ENCODE peak calls at places on chromosomes 12 and 14, in six cellular contexts. One of them, this sample, is unnamed. For H3K36me3 and H3K9me3, the result is how much of the 10 kb centered on the place peaks cover.

GRCh38 chr12:105773501-105773900 is 365.3 kb downstream of the NUAK1 start:
- DNase-seq in pancreas: no peak
- DNase-seq in lower lobe of right lung: no peak
- DNase-seq in thoracic aorta: no peak
- DNase-seq in psoas muscle: no peak
- DNase-seq in breast epithelium: no peak
- DNase-seq in this sample: no peak

GRCh38 chr14:61360796-61361526 is 39.6 kb downstream of the PRKCH start:
- DNase-seq in pancreas: no peak
- DNase-seq in lower lobe of right lung: no peak
- DNase-seq in breast epithelium: no peak
- DNase-seq in thoracic aorta: no peak
- DNase-seq in psoas muscle: no peak
- DNase-seq in this sample: no peak

GRCh38 chr12:132066749-132067148 is 77.4 kb downstream of the DDX51 start:
- DNase-seq in thoracic aorta: no peak
- DNase-seq in pancreas: no peak
- DNase-seq in psoas muscle: no peak
- DNase-seq in breast epithelium: no peak
- DNase-seq in lower lobe of right lung: no peak
- DNase-seq in this sample: no peak

GRCh38 chr12:117890644-117891043 is 78.1 kb downstream of the KSR2 start:
- DNase-seq in thoracic aorta: no peak
- DNase-seq in psoas muscle: no peak
- DNase-seq in breast epithelium: no peak
- DNase-seq in pancreas: no peak
- DNase-seq in lower lobe of right lung: no peak
- DNase-seq in this sample: no peak

GRCh38 chr14:45947785-45948184 is 694.8 kb upstream of the MIS18BP1 start:
- DNase-seq in thoracic aorta: no peak
- DNase-seq in lower lobe of right lung: no peak
- DNase-seq in pancreas: no peak
- DNase-seq in breast epithelium: no peak
- DNase-seq in psoas muscle: no peak
- DNase-seq in this sample: no peak

GRCh38 chr14:69107407-69108003 is 45.4 kb downstream of the DCAF5 start:
- DNase-seq in breast epithelium: peak
- DNase-seq in psoas muscle: no peak
- DNase-seq in lower lobe of right lung: no peak
- DNase-seq in thoracic aorta: no peak
- DNase-seq in pancreas: no peak
- DNase-seq in this sample: peak

GRCh38 chr14:85527006-85527405 is 2.9 kb upstream of the FLRT2 start:
- DNase-seq in pancreas: no peak
- DNase-seq in psoas muscle: no peak
- DNase-seq in lower lobe of right lung: no peak
- DNase-seq in breast epithelium: no peak
- DNase-seq in thoracic aorta: no peak
- DNase-seq in this sample: no peak

GRCh38 chr12:4714879-4715278 is 5.3 kb upstream of the GALNT8 start:
- DNase-seq in lower lobe of right lung: no peak
- DNase-seq in breast epithelium: no peak
- DNase-seq in psoas muscle: no peak
- DNase-seq in thoracic aorta: no peak
- DNase-seq in pancreas: no peak
- DNase-seq in this sample: no peak

GRCh38 chr14:89186850-89187376 is 230.1 kb downstream of the FOXN3 start:
- DNase-seq in thoracic aorta: no peak
- DNase-seq in psoas muscle: peak
- DNase-seq in pancreas: no peak
- DNase-seq in lower lobe of right lung: no peak
- DNase-seq in breast epithelium: no peak
- DNase-seq in this sample: no peak

GRCh38 chr12:30725739-30726138 is 29.0 kb downstream of the CAPRIN2 start:
- DNase-seq in breast epithelium: no peak
- DNase-seq in thoracic aorta: no peak
- DNase-seq in psoas muscle: no peak
- DNase-seq in pancreas: no peak
- DNase-seq in lower lobe of right lung: no peak
- DNase-seq in this sample: no peak

GRCh38 chr12:98916106-98916505 is 271.0 kb downstream of the APAF1 start:
- DNase-seq in psoas muscle: no peak
- DNase-seq in pancreas: no peak
- DNase-seq in breast epithelium: no peak
- DNase-seq in lower lobe of right lung: no peak
- DNase-seq in thoracic aorta: no peak
- DNase-seq in this sample: no peak

GRCh38 chr12:39161686-39162085 is 256.3 kb upstream of the CPNE8 start:
- DNase-seq in pancreas: no peak
- DNase-seq in psoas muscle: no peak
- DNase-seq in breast epithelium: no peak
- DNase-seq in thoracic aorta: no peak
- DNase-seq in lower lobe of right lung: no peak
- DNase-seq in this sample: no peak

GRCh38 chr14:65095633-65096205 is 6.6 kb downstream of the MAX start:
- DNase-seq in breast epithelium: peak
- DNase-seq in psoas muscle: peak
- DNase-seq in lower lobe of right lung: no peak
- DNase-seq in pancreas: no peak
- DNase-seq in thoracic aorta: no peak
- DNase-seq in this sample: no peak

GRCh38 chr14:99475179-99475578 is 5.5 kb downstream of the SETD3 start:
- DNase-seq in thoracic aorta: no peak
- DNase-seq in psoas muscle: no peak
- DNase-seq in lower lobe of right lung: no peak
- DNase-seq in pancreas: no peak
- DNase-seq in breast epithelium: no peak
- DNase-seq in this sample: no peak

GRCh38 chr12:3200779-3201738 is 123.9 kb downstream of the TSPAN9 start:
- DNase-seq in psoas muscle: no peak
- DNase-seq in thoracic aorta: no peak
- DNase-seq in pancreas: peak
- DNase-seq in lower lobe of right lung: no peak
- DNase-seq in breast epithelium: no peak
- DNase-seq in this sample: no peak

GRCh38 chr12:15757553-15758255 is 31.5 kb downstream of the EPS8 start:
- DNase-seq in pancreas: no peak
- DNase-seq in thoracic aorta: peak
- DNase-seq in breast epithelium: no peak
- DNase-seq in lower lobe of right lung: no peak
- DNase-seq in psoas muscle: no peak
- DNase-seq in this sample: peak

GRCh38 chr12:12072064-12072760 is 1.5 kb downstream of the BCL2L14 start:
- DNase-seq in breast epithelium: no peak
- DNase-seq in lower lobe of right lung: peak
- DNase-seq in psoas muscle: no peak
- DNase-seq in thoracic aorta: no peak
- DNase-seq in pancreas: peak
- DNase-seq in this sample: peak

GRCh38 chr12:130965668-130966067 is 12.0 kb downstream of the ADGRD1 start:
- DNase-seq in psoas muscle: no peak
- DNase-seq in thoracic aorta: no peak
- DNase-seq in pancreas: no peak
- DNase-seq in breast epithelium: no peak
- DNase-seq in lower lobe of right lung: no peak
- DNase-seq in this sample: no peak

GRCh38 chr14:60656755-60657608 is 7.7 kb upstream of the SIX1 start:
- DNase-seq in pancreas: peak
- DNase-seq in thoracic aorta: no peak
- DNase-seq in lower lobe of right lung: peak
- DNase-seq in psoas muscle: peak
- DNase-seq in breast epithelium: no peak
- DNase-seq in this sample: peak

GRCh38 chr12:31321565-31322228 is 4.3 kb downstream of the SINHCAF start:
- DNase-seq in lower lobe of right lung: no peak
- DNase-seq in breast epithelium: no peak
- DNase-seq in thoracic aorta: no peak
- DNase-seq in psoas muscle: no peak
- DNase-seq in pancreas: no peak
- DNase-seq in this sample: no peak

GRCh38 chr12:29739279-29739991 is 44.3 kb downstream of the TMTC1 start:
- DNase-seq in thoracic aorta: no peak
- DNase-seq in lower lobe of right lung: no peak
- DNase-seq in pancreas: no peak
- DNase-seq in psoas muscle: no peak
- DNase-seq in breast epithelium: no peak
- DNase-seq in this sample: no peak

GRCh38 chr12:52434096-52434733 is at the start of gene KRT75:
- DNase-seq in thoracic aorta: no peak
- DNase-seq in psoas muscle: no peak
- DNase-seq in breast epithelium: no peak
- DNase-seq in pancreas: no peak
- DNase-seq in lower lobe of right lung: no peak
- DNase-seq in this sample: no peak

GRCh38 chr12:100332852-100333251 is 24.0 kb upstream of the SLC17A8 start:
- DNase-seq in pancreas: no peak
- DNase-seq in lower lobe of right lung: no peak
- DNase-seq in breast epithelium: no peak
- DNase-seq in psoas muscle: no peak
- DNase-seq in thoracic aorta: no peak
- DNase-seq in this sample: no peak

DNA sequence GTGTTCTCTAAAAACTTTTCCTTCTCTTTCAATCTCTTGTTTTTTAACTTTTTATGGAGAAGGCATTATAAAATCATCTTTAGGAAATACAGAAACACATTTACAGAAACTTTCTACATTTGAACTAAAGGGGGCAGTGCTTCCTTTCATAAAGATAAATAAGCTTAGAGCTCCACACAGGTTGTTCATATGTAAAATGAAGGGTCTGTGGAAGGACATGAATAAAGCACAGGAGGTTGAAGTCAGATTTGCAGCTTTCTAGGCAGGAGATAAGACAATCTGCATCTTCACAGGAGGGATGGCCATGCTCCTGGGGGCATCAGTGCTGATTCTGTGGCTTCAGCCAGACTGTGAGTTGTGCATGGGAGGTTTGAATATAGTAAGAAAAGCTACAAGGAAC is 426.0 kb downstream of the DAD1 start:
- DNase-seq in psoas muscle: no peak
- DNase-seq in breast epithelium: no peak
- DNase-seq in thoracic aorta: no peak
- DNase-seq in pancreas: no peak
- DNase-seq in lower lobe of right lung: no peak
- DNase-seq in this sample: no peak
- TF ChIP-seq CTCF in psoas muscle: no peak
- TF ChIP-seq CTCF in breast epithelium: no peak
- TF ChIP-seq CTCF in thoracic aorta: no peak
- TF ChIP-seq CTCF in pancreas: no peak
- TF ChIP-seq CTCF in lower lobe of right lung: no peak
- TF ChIP-seq CTCF in this sample: peak

DNA sequence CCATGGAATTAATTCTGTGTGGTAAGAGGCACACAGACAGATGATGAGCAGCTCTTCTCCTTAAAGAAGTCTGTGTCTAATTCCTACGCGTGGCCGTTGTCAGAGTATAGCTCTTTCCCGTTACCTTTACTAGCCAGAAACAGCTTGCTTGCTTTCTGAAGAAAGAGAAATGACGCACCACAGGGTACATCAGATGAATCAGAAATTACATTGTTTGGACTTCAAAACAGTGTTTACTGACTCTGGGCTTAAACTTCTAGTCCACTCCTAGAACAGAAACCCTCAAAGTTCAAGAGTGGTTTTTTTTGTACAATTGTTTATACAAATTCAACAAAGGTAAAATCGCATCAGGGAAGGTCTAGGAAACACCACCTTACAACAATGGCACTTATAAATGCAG is 29.0 kb downstream of the RNF34 start:
- DNase-seq in thoracic aorta: no peak
- DNase-seq in lower lobe of right lung: no peak
- DNase-seq in psoas muscle: no peak
- DNase-seq in pancreas: no peak
- DNase-seq in breast epithelium: no peak
- DNase-seq in this sample: no peak
- H3K36me3 ChIP-seq in thoracic aorta: half or more
- H3K36me3 ChIP-seq in lower lobe of right lung: half or more
- H3K36me3 ChIP-seq in psoas muscle: under half
- H3K36me3 ChIP-seq in pancreas: under half
- H3K36me3 ChIP-seq in breast epithelium: under half
- H3K36me3 ChIP-seq in this sample: under half

GRCh38 chr12:34303091-34303870 is 281.0 kb downstream of the ALG10 start:
- DNase-seq in pancreas: peak
- DNase-seq in lower lobe of right lung: peak
- DNase-seq in psoas muscle: peak
- DNase-seq in thoracic aorta: no peak
- DNase-seq in breast epithelium: no peak
- DNase-seq in this sample: no peak

GRCh38 chr12:34304001-34304400 is 281.7 kb downstream of the ALG10 start:
- DNase-seq in pancreas: peak
- DNase-seq in thoracic aorta: no peak
- DNase-seq in lower lobe of right lung: no peak
- DNase-seq in breast epithelium: no peak
- DNase-seq in psoas muscle: peak
- DNase-seq in this sample: no peak

GRCh38 chr12:34300376-34301250 is 278.3 kb downstream of the ALG10 start:
- DNase-seq in lower lobe of right lung: peak
- DNase-seq in psoas muscle: peak
- DNase-seq in thoracic aorta: no peak
- DNase-seq in pancreas: peak
- DNase-seq in breast epithelium: no peak
- DNase-seq in this sample: no peak

GRCh38 chr12:34301251-34302130 is 279.2 kb downstream of the ALG10 start:
- DNase-seq in breast epithelium: no peak
- DNase-seq in thoracic aorta: no peak
- DNase-seq in pancreas: peak
- DNase-seq in lower lobe of right lung: peak
- DNase-seq in psoas muscle: peak
- DNase-seq in this sample: peak

GRCh38 chr12:34302131-34302885 is 280.0 kb downstream of the ALG10 start:
- DNase-seq in breast epithelium: no peak
- DNase-seq in pancreas: peak
- DNase-seq in psoas muscle: peak
- DNase-seq in thoracic aorta: no peak
- DNase-seq in lower lobe of right lung: peak
- DNase-seq in this sample: no peak
- H3K9me3 ChIP-seq in breast epithelium: half or more
- H3K9me3 ChIP-seq in pancreas: under half
- H3K9me3 ChIP-seq in psoas muscle: under half
- H3K9me3 ChIP-seq in thoracic aorta: under half
- H3K9me3 ChIP-seq in lower lobe of right lung: under half
- H3K9me3 ChIP-seq in this sample: under half

GRCh38 chr14:102496331-102496691 is 13.3 kb downstream of the ANKRD9 start:
- DNase-seq in breast epithelium: no peak
- DNase-seq in pancreas: no peak
- DNase-seq in thoracic aorta: no peak
- DNase-seq in psoas muscle: no peak
- DNase-seq in lower lobe of right lung: no peak
- DNase-seq in this sample: no peak

GRCh38 chr14:102498678-102499265 is 10.8 kb downstream of the ANKRD9 start:
- DNase-seq in pancreas: peak
- DNase-seq in breast epithelium: no peak
- DNase-seq in thoracic aorta: no peak
- DNase-seq in psoas muscle: no peak
- DNase-seq in lower lobe of right lung: no peak
- DNase-seq in this sample: no peak

GRCh38 chr14:102496955-102497744 is 12.4 kb downstream of the ANKRD9 start:
- DNase-seq in lower lobe of right lung: no peak
- DNase-seq in breast epithelium: no peak
- DNase-seq in pancreas: no peak
- DNase-seq in psoas muscle: peak
- DNase-seq in thoracic aorta: no peak
- DNase-seq in this sample: no peak

GRCh38 chr14:102499401-102500189 is 10.0 kb downstream of the ANKRD9 start:
- DNase-seq in lower lobe of right lung: no peak
- DNase-seq in thoracic aorta: no peak
- DNase-seq in breast epithelium: no peak
- DNase-seq in pancreas: peak
- DNase-seq in psoas muscle: peak
- DNase-seq in this sample: no peak

GRCh38 chr14:102498005-102498677 is 11.4 kb downstream of the ANKRD9 start:
- DNase-seq in pancreas: no peak
- DNase-seq in thoracic aorta: no peak
- DNase-seq in lower lobe of right lung: no peak
- DNase-seq in breast epithelium: no peak
- DNase-seq in psoas muscle: peak
- DNase-seq in this sample: no peak
- TF ChIP-seq CTCF in pancreas: no peak
- TF ChIP-seq CTCF in thoracic aorta: no peak
- TF ChIP-seq CTCF in lower lobe of right lung: no peak
- TF ChIP-seq CTCF in breast epithelium: no peak
- TF ChIP-seq CTCF in psoas muscle: peak
- TF ChIP-seq CTCF in this sample: peak